ENCODE peak calls at places on chromosomes 4 and X, in six cellular contexts. One of them, this sample, is unnamed.

GRCh38 chr4:152065545-152065944 is 304.7 kb upstream of the GATB start:
- DNase-seq in GM12864: no peak
- DNase-seq in HFF-Myc: no peak
- DNase-seq in endothelial cell of umbilical vein: no peak
- DNase-seq in BE2C: no peak
- DNase-seq in cardiac muscle cell: no peak
- DNase-seq in this sample: no peak

GRCh38 chrX:113833096-113833495 is 750.8 kb upstream of the HTR2C start:
- DNase-seq in GM12864: no peak
- DNase-seq in BE2C: peak
- DNase-seq in cardiac muscle cell: no peak
- DNase-seq in HFF-Myc: no peak
- DNase-seq in endothelial cell of umbilical vein: no peak
- DNase-seq in this sample: no peak

GRCh38 chr4:109826719-109827118 is 1.1 kb upstream of the RRH start:
- DNase-seq in HFF-Myc: no peak
- DNase-seq in cardiac muscle cell: peak
- DNase-seq in BE2C: no peak
- DNase-seq in endothelial cell of umbilical vein: peak
- DNase-seq in GM12864: no peak
- DNase-seq in this sample: peak

GRCh38 chr4:75513529-75514130 is 573 bp downstream of the RCHY1 start:
- DNase-seq in HFF-Myc: no peak
- DNase-seq in GM12864: no peak
- DNase-seq in cardiac muscle cell: no peak
- DNase-seq in endothelial cell of umbilical vein: peak
- DNase-seq in BE2C: no peak
- DNase-seq in this sample: no peak

GRCh38 chr4:153466637-153467153 is 535 bp downstream of the TMEM131L start:
- DNase-seq in HFF-Myc: no peak
- DNase-seq in GM12864: no peak
- DNase-seq in BE2C: peak
- DNase-seq in cardiac muscle cell: peak
- DNase-seq in endothelial cell of umbilical vein: no peak
- DNase-seq in this sample: no peak

GRCh38 chr4:128379860-128380259 is 92.2 kb upstream of the PGRMC2 start:
- DNase-seq in cardiac muscle cell: peak
- DNase-seq in GM12864: no peak
- DNase-seq in HFF-Myc: no peak
- DNase-seq in endothelial cell of umbilical vein: peak
- DNase-seq in BE2C: peak
- DNase-seq in this sample: no peak

GRCh38 chr4:39032218-39033085 is at the start of gene TMEM156:
- DNase-seq in cardiac muscle cell: no peak
- DNase-seq in endothelial cell of umbilical vein: peak
- DNase-seq in GM12864: peak
- DNase-seq in HFF-Myc: no peak
- DNase-seq in BE2C: no peak
- DNase-seq in this sample: no peak

GRCh38 chrX:49002091-49002935 is at the start of gene GRIPAP1:
- DNase-seq in BE2C: peak
- DNase-seq in cardiac muscle cell: peak
- DNase-seq in HFF-Myc: peak
- DNase-seq in endothelial cell of umbilical vein: peak
- DNase-seq in GM12864: peak
- DNase-seq in this sample: peak

GRCh38 chr4:64539234-64539849 is 130.1 kb upstream of the TECRL start:
- DNase-seq in endothelial cell of umbilical vein: peak
- DNase-seq in BE2C: peak
- DNase-seq in cardiac muscle cell: peak
- DNase-seq in HFF-Myc: peak
- DNase-seq in GM12864: peak
- DNase-seq in this sample: peak

GRCh38 chr4:26362745-26363439 is 42.1 kb downstream of the RBPJ start:
- DNase-seq in GM12864: no peak
- DNase-seq in endothelial cell of umbilical vein: no peak
- DNase-seq in BE2C: no peak
- DNase-seq in cardiac muscle cell: no peak
- DNase-seq in HFF-Myc: no peak
- DNase-seq in this sample: no peak

GRCh38 chrX:16882702-16883486 is 12.7 kb upstream of the RBBP7 start:
- DNase-seq in endothelial cell of umbilical vein: peak
- DNase-seq in HFF-Myc: peak
- DNase-seq in GM12864: no peak
- DNase-seq in BE2C: peak
- DNase-seq in cardiac muscle cell: peak
- DNase-seq in this sample: peak

GRCh38 chr4:4854649-4855292 is 4.7 kb upstream of the MSX1 start:
- DNase-seq in BE2C: peak
- DNase-seq in HFF-Myc: no peak
- DNase-seq in endothelial cell of umbilical vein: no peak
- DNase-seq in GM12864: no peak
- DNase-seq in cardiac muscle cell: no peak
- DNase-seq in this sample: no peak

GRCh38 chrX:53479295-53479694 is 45.1 kb upstream of the HSD17B10 start:
- DNase-seq in HFF-Myc: peak
- DNase-seq in GM12864: no peak
- DNase-seq in endothelial cell of umbilical vein: no peak
- DNase-seq in BE2C: peak
- DNase-seq in cardiac muscle cell: no peak
- DNase-seq in this sample: no peak

GRCh38 chr4:16641971-16642370 is 256.5 kb downstream of the LDB2 start:
- DNase-seq in endothelial cell of umbilical vein: peak
- DNase-seq in cardiac muscle cell: no peak
- DNase-seq in BE2C: no peak
- DNase-seq in HFF-Myc: no peak
- DNase-seq in GM12864: no peak
- DNase-seq in this sample: peak

GRCh38 chr4:169148851-169149250 is 121.9 kb downstream of the SH3RF1 start:
- DNase-seq in GM12864: no peak
- DNase-seq in BE2C: no peak
- DNase-seq in cardiac muscle cell: no peak
- DNase-seq in endothelial cell of umbilical vein: no peak
- DNase-seq in HFF-Myc: no peak
- DNase-seq in this sample: no peak

GRCh38 chrX:69503228-69503834 is 795 bp upstream of the NALF2 start:
- DNase-seq in cardiac muscle cell: no peak
- DNase-seq in endothelial cell of umbilical vein: no peak
- DNase-seq in HFF-Myc: peak
- DNase-seq in GM12864: no peak
- DNase-seq in BE2C: peak
- DNase-seq in this sample: no peak

GRCh38 chr4:86338989-86339388 is 20.9 kb downstream of the MAPK10 start:
- DNase-seq in endothelial cell of umbilical vein: peak
- DNase-seq in BE2C: no peak
- DNase-seq in GM12864: no peak
- DNase-seq in cardiac muscle cell: no peak
- DNase-seq in HFF-Myc: peak
- DNase-seq in this sample: peak

GRCh38 chrX:140521393-140521792 is 16.5 kb upstream of the SOX3 start:
- DNase-seq in BE2C: no peak
- DNase-seq in GM12864: no peak
- DNase-seq in endothelial cell of umbilical vein: no peak
- DNase-seq in cardiac muscle cell: no peak
- DNase-seq in HFF-Myc: no peak
- DNase-seq in this sample: no peak

GRCh38 chrX:155766321-155766720 is 114.8 kb upstream of the VAMP7 start:
- DNase-seq in GM12864: no peak
- DNase-seq in HFF-Myc: no peak
- DNase-seq in cardiac muscle cell: no peak
- DNase-seq in endothelial cell of umbilical vein: no peak
- DNase-seq in BE2C: no peak
- DNase-seq in this sample: no peak

GRCh38 chrX:77415161-77415560 is 32.0 kb upstream of the FGF16 start:
- DNase-seq in GM12864: no peak
- DNase-seq in endothelial cell of umbilical vein: no peak
- DNase-seq in HFF-Myc: no peak
- DNase-seq in cardiac muscle cell: no peak
- DNase-seq in BE2C: no peak
- DNase-seq in this sample: no peak

GRCh38 chr4:176971576-176972105 is 178.9 kb upstream of the VEGFC start:
- DNase-seq in BE2C: no peak
- DNase-seq in endothelial cell of umbilical vein: peak
- DNase-seq in GM12864: no peak
- DNase-seq in HFF-Myc: no peak
- DNase-seq in cardiac muscle cell: no peak
- DNase-seq in this sample: no peak

GRCh38 chr4:20266215-20267082 is 14.7 kb downstream of the SLIT2 start:
- DNase-seq in endothelial cell of umbilical vein: no peak
- DNase-seq in BE2C: no peak
- DNase-seq in GM12864: no peak
- DNase-seq in HFF-Myc: no peak
- DNase-seq in cardiac muscle cell: no peak
- DNase-seq in this sample: no peak

GRCh38 chr4:24675723-24676122 is 91.4 kb upstream of the DHX15 start:
- DNase-seq in BE2C: no peak
- DNase-seq in GM12864: no peak
- DNase-seq in endothelial cell of umbilical vein: no peak
- DNase-seq in HFF-Myc: no peak
- DNase-seq in cardiac muscle cell: no peak
- DNase-seq in this sample: no peak

GRCh38 chrX:153444333-153445011 is 1.4 kb downstream of the TREX2 start:
- DNase-seq in endothelial cell of umbilical vein: no peak
- DNase-seq in cardiac muscle cell: no peak
- DNase-seq in BE2C: no peak
- DNase-seq in HFF-Myc: no peak
- DNase-seq in GM12864: no peak
- DNase-seq in this sample: no peak

GRCh38 chr4:153771058-153771457 is 11.2 kb upstream of the RNF175 start:
- DNase-seq in cardiac muscle cell: no peak
- DNase-seq in BE2C: no peak
- DNase-seq in endothelial cell of umbilical vein: no peak
- DNase-seq in HFF-Myc: no peak
- DNase-seq in GM12864: no peak
- DNase-seq in this sample: no peak

GRCh38 chr4:76752911-76753494 is 144.9 kb downstream of the SOWAHB start:
- DNase-seq in HFF-Myc: peak
- DNase-seq in BE2C: peak
- DNase-seq in cardiac muscle cell: no peak
- DNase-seq in GM12864: no peak
- DNase-seq in endothelial cell of umbilical vein: peak
- DNase-seq in this sample: peak

DNA sequence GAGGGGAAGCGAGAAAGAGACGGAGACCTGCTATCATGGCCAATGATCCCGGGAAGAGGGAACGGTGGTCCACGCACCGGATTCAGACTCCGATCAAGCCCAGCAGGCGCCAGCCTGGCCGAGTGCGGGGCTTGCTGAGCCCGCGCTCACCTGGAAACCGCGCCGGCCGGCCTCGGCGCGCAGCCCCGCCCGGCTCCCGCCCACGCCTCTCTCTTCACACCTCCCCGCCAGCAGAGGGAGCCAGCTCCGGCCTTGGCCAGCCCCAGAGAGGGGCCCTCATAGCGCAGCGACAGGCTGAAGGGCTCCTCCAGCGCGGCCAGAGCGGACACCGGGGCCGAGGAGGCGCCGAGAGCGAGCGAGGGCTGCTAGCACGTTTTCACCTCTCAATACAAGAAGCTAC is 36.8 kb upstream of the SPANXN2 start:
- DNase-seq in BE2C: no peak
- DNase-seq in endothelial cell of umbilical vein: no peak
- DNase-seq in cardiac muscle cell: peak
- DNase-seq in GM12864: no peak
- DNase-seq in HFF-Myc: no peak
- DNase-seq in this sample: no peak
- TF ChIP-seq CTCF in BE2C: no peak
- TF ChIP-seq CTCF in endothelial cell of umbilical vein: no peak
- TF ChIP-seq CTCF in cardiac muscle cell: no peak
- TF ChIP-seq CTCF in GM12864: no peak
- TF ChIP-seq CTCF in HFF-Myc: no peak
- TF ChIP-seq CTCF in this sample: no peak

GRCh38 chr4:8534601-8535000 is 45.6 kb upstream of the GPR78 start:
- DNase-seq in BE2C: no peak
- DNase-seq in endothelial cell of umbilical vein: peak
- DNase-seq in cardiac muscle cell: no peak
- DNase-seq in HFF-Myc: no peak
- DNase-seq in GM12864: no peak
- DNase-seq in this sample: no peak
- H3K4me3 ChIP-seq in BE2C: no peak
- H3K4me3 ChIP-seq in endothelial cell of umbilical vein: no peak
- H3K4me3 ChIP-seq in cardiac muscle cell: no peak
- H3K4me3 ChIP-seq in HFF-Myc: no peak
- H3K4me3 ChIP-seq in GM12864: no peak
- H3K4me3 ChIP-seq in this sample: no peak

GRCh38 chrX:24294619-24295018 is 19.2 kb downstream of the SUPT20HL2 start:
- DNase-seq in HFF-Myc: no peak
- DNase-seq in BE2C: peak
- DNase-seq in GM12864: no peak
- DNase-seq in cardiac muscle cell: peak
- DNase-seq in endothelial cell of umbilical vein: peak
- DNase-seq in this sample: no peak
- TF ChIP-seq CTCF in HFF-Myc: no peak
- TF ChIP-seq CTCF in BE2C: peak
- TF ChIP-seq CTCF in GM12864: no peak
- TF ChIP-seq CTCF in cardiac muscle cell: peak
- TF ChIP-seq CTCF in endothelial cell of umbilical vein: peak
- TF ChIP-seq CTCF in this sample: peak

GRCh38 chr4:145709336-145709735 is 29.4 kb downstream of the C4orf51 start:
- DNase-seq in HFF-Myc: no peak
- DNase-seq in GM12864: no peak
- DNase-seq in BE2C: no peak
- DNase-seq in cardiac muscle cell: no peak
- DNase-seq in endothelial cell of umbilical vein: no peak
- DNase-seq in this sample: no peak

GRCh38 chr4:145703850-145704528 is 24.0 kb downstream of the C4orf51 start:
- DNase-seq in HFF-Myc: no peak
- DNase-seq in cardiac muscle cell: no peak
- DNase-seq in GM12864: no peak
- DNase-seq in BE2C: no peak
- DNase-seq in endothelial cell of umbilical vein: no peak
- DNase-seq in this sample: no peak

DNA sequence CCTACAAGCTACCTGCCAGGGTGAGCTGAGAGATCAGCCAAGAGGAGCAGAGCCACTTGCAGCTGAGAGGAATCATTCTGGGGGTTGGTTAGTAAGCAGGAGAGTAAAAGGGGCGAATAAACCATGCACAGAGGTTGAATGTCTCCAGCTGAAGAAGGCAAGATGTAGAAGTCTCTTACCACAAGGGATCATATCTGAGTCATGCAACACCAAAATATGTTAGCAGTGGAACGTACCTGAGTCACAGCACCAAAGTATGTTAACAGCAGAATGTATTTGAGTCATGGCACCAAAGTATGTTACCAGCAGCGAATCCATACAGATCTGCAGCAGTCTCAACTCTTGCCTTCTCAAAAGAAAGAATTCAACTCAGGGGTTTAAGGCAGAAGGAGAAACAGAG is 29.9 kb downstream of the C4orf51 start:
- DNase-seq in endothelial cell of umbilical vein: no peak
- DNase-seq in HFF-Myc: peak
- DNase-seq in cardiac muscle cell: no peak
- DNase-seq in GM12864: no peak
- DNase-seq in BE2C: no peak
- DNase-seq in this sample: peak
- H3K4me3 ChIP-seq in endothelial cell of umbilical vein: no peak
- H3K4me3 ChIP-seq in HFF-Myc: no peak
- H3K4me3 ChIP-seq in cardiac muscle cell: no peak
- H3K4me3 ChIP-seq in GM12864: no peak
- H3K4me3 ChIP-seq in BE2C: no peak
- H3K4me3 ChIP-seq in this sample: no peak